ENCODE peak calls at places on chromosomes 11 and 22, in four cellular contexts. W, C, K and Q are unnamed samples.

GRCh38 chr11:94125408-94126120 is 3.1 kb upstream of the PANX1 start:
- DNase-seq in W (no peak), K (no peak), C (peak), Q (no peak)

GRCh38 chr11:693415-693831 is 1.6 kb downstream of the DEAF1 start:
- DNase-seq in K (no peak), C (peak), W (no peak), Q (peak)

GRCh38 chr11:128622137-128622523 is 34.8 kb upstream of the ETS1 start:
- DNase-seq in C (no peak), W (no peak), K (peak), Q (no peak)

GRCh38 chr11:110349109-110349996 is 52.9 kb upstream of the RDX start:
- DNase-seq in W (no peak), K (no peak), C (no peak), Q (peak)

GRCh38 chr22:47299211-47299878 is 536.9 kb downstream of the TBC1D22A start:
- DNase-seq in W (no peak), K (no peak), C (no peak), Q (no peak)

GRCh38 chr11:9330387-9331384 is 16.3 kb upstream of the TMEM41B start:
- DNase-seq in W (no peak), K (no peak), C (no peak), Q (no peak)

GRCh38 chr22:40867109-40867508 is 5.2 kb upstream of the DNAJB7 start:
- DNase-seq in W (no peak), K (no peak), C (no peak), Q (no peak)

GRCh38 chr11:128515766-128516466 is 71.4 kb downstream of the ETS1 start:
- DNase-seq in W (no peak), K (no peak), C (no peak), Q (no peak)

GRCh38 chr11:11293798-11294611 is 59.0 kb downstream of the CSNK2A3 start:
- DNase-seq in W (no peak), C (no peak), K (no peak), Q (no peak)

GRCh38 chr11:120632579-120632978 is 121.0 kb downstream of the GRIK4 start:
- DNase-seq in W (peak), K (no peak), C (no peak), Q (peak)

GRCh38 chr11:75717608-75718403 is at the start of gene MOGAT2:
- DNase-seq in W (peak), C (no peak), K (peak), Q (no peak)

GRCh38 chr11:82969811-82970210 is 68.3 kb downstream of the DDIAS start:
- DNase-seq in C (no peak), W (peak), K (no peak), Q (no peak)

GRCh38 chr22:41285441-41285819 is 557 bp downstream of the RANGAP1 start:
- DNase-seq in C (peak), K (peak), W (peak), Q (peak)

GRCh38 chr11:128813729-128814128 is 53.4 kb downstream of the KCNJ1 start:
- DNase-seq in W (no peak), C (no peak), K (no peak), Q (no peak)

GRCh38 chr22:28252539-28252938 is 333.5 kb upstream of the PITPNB start:
- DNase-seq in W (no peak), C (no peak), K (no peak), Q (no peak)

GRCh38 chr11:59401262-59401552 is 25.0 kb downstream of the OR5A2 start:
- DNase-seq in K (no peak), C (no peak), W (no peak), Q (no peak)

GRCh38 chr11:76185511-76185910 is 20.8 kb downstream of the WNT11 start:
- DNase-seq in C (no peak), K (no peak), W (no peak), Q (no peak)

GRCh38 chr11:65224939-65225283 is 36.9 kb upstream of the POLA2 start:
- DNase-seq in K (peak), C (no peak), W (no peak), Q (peak)

GRCh38 chr11:73055655-73056354 is 86.3 kb downstream of the FCHSD2 start:
- DNase-seq in W (no peak), K (no peak), C (peak), Q (peak)

GRCh38 chr11:76510060-76511047 is 65.5 kb downstream of the EMSY start:
- DNase-seq in W (no peak), C (no peak), K (no peak), Q (no peak)

GRCh38 chr22:20111045-20111688 is 4.7 kb upstream of the RANBP1 start:
- DNase-seq in W (no peak), C (peak), K (peak), Q (peak)